ENCODE peak calls at places on chromosomes 7 and 10, in eight cellular contexts. One of them, this sample, is unnamed.

GRCh38 chr10:62327897-62328296 is 46.3 kb upstream of the ZNF365 start:
- DNase-seq in ovary: no peak
- DNase-seq in right atrium auricular region: no peak
- DNase-seq in posterior vena cava: no peak
- DNase-seq in spleen: no peak
- DNase-seq in activated T-helper 2 cell treated with anti-CD3 and anti-CD28 coated beads, Interferon-gamma antibody, Interleukin-2, Interleukin-4, amounts not matched to agents 10 μg/mL and 5 μg/mL and 100 μg/mL, durations not matched to agents 14 hours and 24 hours and 36 hours: no peak
- DNase-seq in kidney epithelial cell: no peak
- DNase-seq in NCI-H446: no peak
- DNase-seq in this sample: no peak

GRCh38 chr10:100482181-100482833 is 19.5 kb downstream of the WNT8B start:
- DNase-seq in spleen: peak; percentile 92
- DNase-seq in ovary: peak; percentile 79
- DNase-seq in right atrium auricular region: peak; percentile 62
- DNase-seq in kidney epithelial cell: peak; percentile 34
- DNase-seq in activated T-helper 2 cell treated with anti-CD3 and anti-CD28 coated beads, Interferon-gamma antibody, Interleukin-2, Interleukin-4, amounts not matched to agents 10 μg/mL and 5 μg/mL and 100 μg/mL, durations not matched to agents 14 hours and 24 hours and 36 hours: peak; percentile 68
- DNase-seq in posterior vena cava: peak; percentile 89
- DNase-seq in NCI-H446: no peak
- DNase-seq in this sample: peak; percentile 70

GRCh38 chr10:91672021-91672608 is 39.2 kb upstream of the PPP1R3C start:
- DNase-seq in kidney epithelial cell: no peak
- DNase-seq in posterior vena cava: no peak
- DNase-seq in ovary: no peak
- DNase-seq in right atrium auricular region: no peak
- DNase-seq in activated T-helper 2 cell treated with anti-CD3 and anti-CD28 coated beads, Interferon-gamma antibody, Interleukin-2, Interleukin-4, amounts not matched to agents 10 μg/mL and 5 μg/mL and 100 μg/mL, durations not matched to agents 14 hours and 24 hours and 36 hours: no peak
- DNase-seq in spleen: no peak
- DNase-seq in NCI-H446: peak; percentile 12
- DNase-seq in this sample: no peak

GRCh38 chr10:110411047-110411410 is 86.7 kb upstream of the DUSP5 start:
- DNase-seq in kidney epithelial cell: no peak
- DNase-seq in NCI-H446: no peak
- DNase-seq in posterior vena cava: no peak
- DNase-seq in right atrium auricular region: no peak
- DNase-seq in spleen: no peak
- DNase-seq in ovary: no peak
- DNase-seq in activated T-helper 2 cell treated with anti-CD3 and anti-CD28 coated beads, Interferon-gamma antibody, Interleukin-2, Interleukin-4, amounts not matched to agents 10 μg/mL and 5 μg/mL and 100 μg/mL, durations not matched to agents 14 hours and 24 hours and 36 hours: no peak
- DNase-seq in this sample: peak; percentile 73

GRCh38 chr10:114584419-114584818 is 73.7 kb downstream of the ABLIM1 start:
- DNase-seq in activated T-helper 2 cell treated with anti-CD3 and anti-CD28 coated beads, Interferon-gamma antibody, Interleukin-2, Interleukin-4, amounts not matched to agents 10 μg/mL and 5 μg/mL and 100 μg/mL, durations not matched to agents 14 hours and 24 hours and 36 hours: no peak
- DNase-seq in ovary: no peak
- DNase-seq in spleen: no peak
- DNase-seq in right atrium auricular region: no peak
- DNase-seq in NCI-H446: no peak
- DNase-seq in kidney epithelial cell: no peak
- DNase-seq in posterior vena cava: no peak
- DNase-seq in this sample: no peak

GRCh38 chr7:13860734-13861133 is 128.7 kb downstream of the ETV1 start:
- DNase-seq in NCI-H446: no peak
- DNase-seq in posterior vena cava: no peak
- DNase-seq in activated T-helper 2 cell treated with anti-CD3 and anti-CD28 coated beads, Interferon-gamma antibody, Interleukin-2, Interleukin-4, amounts not matched to agents 10 μg/mL and 5 μg/mL and 100 μg/mL, durations not matched to agents 14 hours and 24 hours and 36 hours: no peak
- DNase-seq in right atrium auricular region: no peak
- DNase-seq in ovary: no peak
- DNase-seq in spleen: no peak
- DNase-seq in kidney epithelial cell: no peak
- DNase-seq in this sample: no peak

GRCh38 chr10:127345231-127345965 is 149.0 kb upstream of the INSYN2A start:
- DNase-seq in spleen: no peak
- DNase-seq in posterior vena cava: no peak
- DNase-seq in kidney epithelial cell: no peak
- DNase-seq in ovary: no peak
- DNase-seq in activated T-helper 2 cell treated with anti-CD3 and anti-CD28 coated beads, Interferon-gamma antibody, Interleukin-2, Interleukin-4, amounts not matched to agents 10 μg/mL and 5 μg/mL and 100 μg/mL, durations not matched to agents 14 hours and 24 hours and 36 hours: no peak
- DNase-seq in right atrium auricular region: no peak
- DNase-seq in NCI-H446: no peak
- DNase-seq in this sample: no peak

GRCh38 chr7:143243011-143243410 is 20.2 kb upstream of the GSTK1 start:
- DNase-seq in spleen: no peak
- DNase-seq in ovary: no peak
- DNase-seq in right atrium auricular region: no peak
- DNase-seq in posterior vena cava: no peak
- DNase-seq in NCI-H446: no peak
- DNase-seq in activated T-helper 2 cell treated with anti-CD3 and anti-CD28 coated beads, Interferon-gamma antibody, Interleukin-2, Interleukin-4, amounts not matched to agents 10 μg/mL and 5 μg/mL and 100 μg/mL, durations not matched to agents 14 hours and 24 hours and 36 hours: no peak
- DNase-seq in kidney epithelial cell: no peak
- DNase-seq in this sample: no peak

GRCh38 chr10:100909506-100910260 is 3.1 kb upstream of the SLF2 start:
- DNase-seq in kidney epithelial cell: no peak
- DNase-seq in ovary: no peak
- DNase-seq in NCI-H446: no peak
- DNase-seq in posterior vena cava: no peak
- DNase-seq in right atrium auricular region: no peak
- DNase-seq in activated T-helper 2 cell treated with anti-CD3 and anti-CD28 coated beads, Interferon-gamma antibody, Interleukin-2, Interleukin-4, amounts not matched to agents 10 μg/mL and 5 μg/mL and 100 μg/mL, durations not matched to agents 14 hours and 24 hours and 36 hours: no peak
- DNase-seq in spleen: no peak
- DNase-seq in this sample: peak; percentile 76

GRCh38 chr10:8439040-8439439 is 384.6 kb downstream of the GATA3 start:
- DNase-seq in activated T-helper 2 cell treated with anti-CD3 and anti-CD28 coated beads, Interferon-gamma antibody, Interleukin-2, Interleukin-4, amounts not matched to agents 10 μg/mL and 5 μg/mL and 100 μg/mL, durations not matched to agents 14 hours and 24 hours and 36 hours: no peak
- DNase-seq in posterior vena cava: no peak
- DNase-seq in ovary: no peak
- DNase-seq in kidney epithelial cell: no peak
- DNase-seq in right atrium auricular region: no peak
- DNase-seq in spleen: no peak
- DNase-seq in NCI-H446: no peak
- DNase-seq in this sample: no peak

GRCh38 chr7:33196194-33196593 is 66.8 kb downstream of the BBS9 start:
- DNase-seq in kidney epithelial cell: no peak
- DNase-seq in spleen: no peak
- DNase-seq in NCI-H446: no peak
- DNase-seq in ovary: no peak
- DNase-seq in posterior vena cava: no peak
- DNase-seq in activated T-helper 2 cell treated with anti-CD3 and anti-CD28 coated beads, Interferon-gamma antibody, Interleukin-2, Interleukin-4, amounts not matched to agents 10 μg/mL and 5 μg/mL and 100 μg/mL, durations not matched to agents 14 hours and 24 hours and 36 hours: no peak
- DNase-seq in right atrium auricular region: no peak
- DNase-seq in this sample: no peak

GRCh38 chr7:27188666-27189559 is 3.9 kb upstream of the HOXA11 start:
- DNase-seq in posterior vena cava: peak; percentile 85
- DNase-seq in kidney epithelial cell: no peak
- DNase-seq in spleen: no peak
- DNase-seq in ovary: peak; percentile 39
- DNase-seq in NCI-H446: no peak
- DNase-seq in right atrium auricular region: no peak
- DNase-seq in activated T-helper 2 cell treated with anti-CD3 and anti-CD28 coated beads, Interferon-gamma antibody, Interleukin-2, Interleukin-4, amounts not matched to agents 10 μg/mL and 5 μg/mL and 100 μg/mL, durations not matched to agents 14 hours and 24 hours and 36 hours: no peak
- DNase-seq in this sample: peak; percentile 82

GRCh38 chr10:14386202-14386593 is 55.5 kb upstream of the FRMD4A start:
- DNase-seq in NCI-H446: no peak
- DNase-seq in posterior vena cava: no peak
- DNase-seq in activated T-helper 2 cell treated with anti-CD3 and anti-CD28 coated beads, Interferon-gamma antibody, Interleukin-2, Interleukin-4, amounts not matched to agents 10 μg/mL and 5 μg/mL and 100 μg/mL, durations not matched to agents 14 hours and 24 hours and 36 hours: no peak
- DNase-seq in kidney epithelial cell: peak; percentile 82
- DNase-seq in spleen: no peak
- DNase-seq in right atrium auricular region: no peak
- DNase-seq in ovary: no peak
- DNase-seq in this sample: peak; percentile 75

GRCh38 chr7:71705901-71706300 is 574.0 kb downstream of the GALNT17 start:
- DNase-seq in right atrium auricular region: no peak
- DNase-seq in spleen: no peak
- DNase-seq in activated T-helper 2 cell treated with anti-CD3 and anti-CD28 coated beads, Interferon-gamma antibody, Interleukin-2, Interleukin-4, amounts not matched to agents 10 μg/mL and 5 μg/mL and 100 μg/mL, durations not matched to agents 14 hours and 24 hours and 36 hours: no peak
- DNase-seq in kidney epithelial cell: no peak
- DNase-seq in ovary: no peak
- DNase-seq in posterior vena cava: no peak
- DNase-seq in NCI-H446: no peak
- DNase-seq in this sample: no peak

GRCh38 chr7:157464111-157464970 is 127.5 kb downstream of the DNAJB6 start:
- DNase-seq in right atrium auricular region: no peak
- DNase-seq in activated T-helper 2 cell treated with anti-CD3 and anti-CD28 coated beads, Interferon-gamma antibody, Interleukin-2, Interleukin-4, amounts not matched to agents 10 μg/mL and 5 μg/mL and 100 μg/mL, durations not matched to agents 14 hours and 24 hours and 36 hours: no peak
- DNase-seq in posterior vena cava: no peak
- DNase-seq in kidney epithelial cell: no peak
- DNase-seq in ovary: peak; percentile 3
- DNase-seq in NCI-H446: no peak
- DNase-seq in spleen: peak; percentile 47
- DNase-seq in this sample: no peak

GRCh38 chr10:4034907-4035581 is 250.0 kb upstream of the KLF6 start:
- DNase-seq in posterior vena cava: no peak
- DNase-seq in spleen: no peak
- DNase-seq in NCI-H446: no peak
- DNase-seq in kidney epithelial cell: peak; percentile 2
- DNase-seq in ovary: no peak
- DNase-seq in right atrium auricular region: no peak
- DNase-seq in activated T-helper 2 cell treated with anti-CD3 and anti-CD28 coated beads, Interferon-gamma antibody, Interleukin-2, Interleukin-4, amounts not matched to agents 10 μg/mL and 5 μg/mL and 100 μg/mL, durations not matched to agents 14 hours and 24 hours and 36 hours: peak; percentile 15
- DNase-seq in this sample: no peak

GRCh38 chr7:100867040-100867795 is at the start of gene TRIP6:
- DNase-seq in NCI-H446: no peak
- DNase-seq in right atrium auricular region: peak; percentile 91
- DNase-seq in ovary: peak; percentile 98
- DNase-seq in spleen: peak; percentile 86
- DNase-seq in posterior vena cava: peak; percentile 97
- DNase-seq in activated T-helper 2 cell treated with anti-CD3 and anti-CD28 coated beads, Interferon-gamma antibody, Interleukin-2, Interleukin-4, amounts not matched to agents 10 μg/mL and 5 μg/mL and 100 μg/mL, durations not matched to agents 14 hours and 24 hours and 36 hours: peak; percentile 46
- DNase-seq in kidney epithelial cell: no peak
- DNase-seq in this sample: peak; percentile 93

GRCh38 chr7:99024066-99024465 is 119.8 kb downstream of the SMURF1 start:
- DNase-seq in activated T-helper 2 cell treated with anti-CD3 and anti-CD28 coated beads, Interferon-gamma antibody, Interleukin-2, Interleukin-4, amounts not matched to agents 10 μg/mL and 5 μg/mL and 100 μg/mL, durations not matched to agents 14 hours and 24 hours and 36 hours: no peak
- DNase-seq in NCI-H446: no peak
- DNase-seq in kidney epithelial cell: no peak
- DNase-seq in spleen: no peak
- DNase-seq in posterior vena cava: no peak
- DNase-seq in ovary: no peak
- DNase-seq in right atrium auricular region: no peak
- DNase-seq in this sample: no peak

GRCh38 chr7:137975223-137975622 is 26.7 kb downstream of the CREB3L2 start:
- DNase-seq in activated T-helper 2 cell treated with anti-CD3 and anti-CD28 coated beads, Interferon-gamma antibody, Interleukin-2, Interleukin-4, amounts not matched to agents 10 μg/mL and 5 μg/mL and 100 μg/mL, durations not matched to agents 14 hours and 24 hours and 36 hours: no peak
- DNase-seq in posterior vena cava: no peak
- DNase-seq in kidney epithelial cell: no peak
- DNase-seq in NCI-H446: no peak
- DNase-seq in ovary: peak; percentile 56
- DNase-seq in right atrium auricular region: no peak
- DNase-seq in spleen: no peak
- DNase-seq in this sample: no peak

GRCh38 chr10:60942604-60943269 is 1.2 kb downstream of the RHOBTB1 start:
- DNase-seq in NCI-H446: no peak
- DNase-seq in spleen: peak; percentile 84
- DNase-seq in kidney epithelial cell: no peak
- DNase-seq in right atrium auricular region: peak; percentile 62
- DNase-seq in posterior vena cava: no peak
- DNase-seq in ovary: peak; percentile 66
- DNase-seq in activated T-helper 2 cell treated with anti-CD3 and anti-CD28 coated beads, Interferon-gamma antibody, Interleukin-2, Interleukin-4, amounts not matched to agents 10 μg/mL and 5 μg/mL and 100 μg/mL, durations not matched to agents 14 hours and 24 hours and 36 hours: peak; percentile 39
- DNase-seq in this sample: peak; percentile 61

GRCh38 chr7:147400221-147400689 is 1190.3 kb upstream of the C7orf33 start:
- DNase-seq in kidney epithelial cell: peak; percentile 61
- DNase-seq in activated T-helper 2 cell treated with anti-CD3 and anti-CD28 coated beads, Interferon-gamma antibody, Interleukin-2, Interleukin-4, amounts not matched to agents 10 μg/mL and 5 μg/mL and 100 μg/mL, durations not matched to agents 14 hours and 24 hours and 36 hours: no peak
- DNase-seq in NCI-H446: no peak
- DNase-seq in right atrium auricular region: no peak
- DNase-seq in ovary: no peak
- DNase-seq in posterior vena cava: no peak
- DNase-seq in spleen: no peak
- DNase-seq in this sample: peak; percentile 11

This sample was measured in SJSA1.